ENCODE peak calls at places on chromosomes 11 and 22, in seven cellular contexts. P is SK-N-SH, B is ovary, C is transverse colon, L is sigmoid colon, U is A549, V is tibial nerve. J is an unnamed sample.

GRCh38 chr11:133901316-133901715 is 55.5 kb downstream of the IGSF9B start:
- DNase-seq in U (no peak), C (no peak), V (no peak), P (no peak), B (no peak), L (peak; percentile 3), J (no peak)

GRCh38 chr11:3984896-3985295 is 109.7 kb upstream of the RRM1 start:
- DNase-seq in B (peak; percentile 35), U (no peak), V (no peak), P (peak; percentile 27), L (no peak), C (no peak), J (no peak)

GRCh38 chr11:44246726-44247125 is 63.2 kb downstream of the ALX4 start:
- DNase-seq in B (no peak), L (no peak), V (no peak), P (no peak), C (no peak), U (no peak), J (no peak)

GRCh38 chr11:32052218-32052617 is 38.7 kb upstream of the RCN1 start:
- DNase-seq in V (peak; percentile 15), L (peak; percentile 70), P (peak; percentile 43), C (peak; percentile 46), B (peak; percentile 32), U (peak; percentile 38), J (peak; percentile 62)

GRCh38 chr22:23205330-23205729 is 25.0 kb downstream of the BCR start:
- DNase-seq in V (no peak), C (no peak), B (no peak), L (no peak), U (no peak), P (no peak), J (no peak)

GRCh38 chr22:23837911-23838685 is 708 bp downstream of the DERL3 start:
- DNase-seq in L (no peak), B (no peak), P (peak; percentile 10), U (no peak), V (no peak), C (no peak), J (no peak)

GRCh38 chr22:29520851-29521250 is 32.7 kb downstream of the THOC5 start:
- DNase-seq in C (no peak), V (no peak), P (no peak), L (no peak), U (peak; percentile 14), B (no peak), J (no peak)

GRCh38 chr22:49202226-49202625 is 625.4 kb downstream of the BRD1 start:
- DNase-seq in B (peak; percentile 1), C (no peak), L (peak; percentile 50), P (no peak), U (no peak), V (no peak), J (peak; percentile 5)

GRCh38 chr11:131522851-131523250 is 152.4 kb downstream of the NTM start:
- DNase-seq in P (no peak), V (no peak), L (no peak), B (no peak), C (no peak), U (no peak), J (no peak)

GRCh38 chr22:31821572-31821971 is 67.8 kb downstream of the DEPDC5 start:
- DNase-seq in B (no peak), C (no peak), V (no peak), L (no peak), U (no peak), P (no peak), J (no peak)

GRCh38 chr11:26297179-26297970 is 34.6 kb upstream of the ANO3 start:
- DNase-seq in P (peak; percentile 49), U (peak; percentile 77), B (no peak), C (no peak), L (no peak), V (no peak), J (no peak)

GRCh38 chr22:49136816-49137180 is 690.9 kb downstream of the BRD1 start:
- DNase-seq in B (no peak), V (no peak), U (no peak), C (no peak), L (no peak), P (no peak), J (no peak)

GRCh38 chr11:130114281-130114680 is 44.6 kb downstream of the APLP2 start:
- DNase-seq in P (no peak), V (no peak), U (no peak), B (no peak), L (no peak), C (no peak), J (no peak)

GRCh38 chr11:135075740-135076139 is 663.7 kb upstream of the B3GAT1 start:
- DNase-seq in V (peak; percentile 57), P (no peak), B (no peak), U (peak; percentile 83), L (no peak), C (peak; percentile 32), J (peak; percentile 60)

GRCh38 chr11:1226981-1227550 is 4.2 kb downstream of the MUC5B start:
- DNase-seq in L (peak; percentile 61), U (peak; percentile 40), P (peak; percentile 77), V (no peak), C (peak; percentile 8), B (no peak), J (no peak)

GRCh38 chr11:12624595-12624994 is 49.6 kb upstream of the TEAD1 start:
- DNase-seq in P (no peak), L (no peak), U (no peak), B (no peak), C (no peak), V (no peak), J (no peak)

GRCh38 chr22:46824348-46824909 is 62.0 kb downstream of the TBC1D22A start:
- DNase-seq in L (no peak), C (no peak), P (peak; percentile 8), B (no peak), V (no peak), U (no peak), J (no peak)

GRCh38 chr11:114156131-114156581 is 96.6 kb downstream of the ZBTB16 start:
- DNase-seq in P (no peak), B (no peak), V (no peak), L (peak; percentile 66), C (no peak), U (no peak), J (no peak)

GRCh38 chr22:46651316-46651715 is 31.1 kb downstream of the GRAMD4 start:
- DNase-seq in P (no peak), L (no peak), C (no peak), B (no peak), U (no peak), V (no peak), J (no peak)

DNA sequence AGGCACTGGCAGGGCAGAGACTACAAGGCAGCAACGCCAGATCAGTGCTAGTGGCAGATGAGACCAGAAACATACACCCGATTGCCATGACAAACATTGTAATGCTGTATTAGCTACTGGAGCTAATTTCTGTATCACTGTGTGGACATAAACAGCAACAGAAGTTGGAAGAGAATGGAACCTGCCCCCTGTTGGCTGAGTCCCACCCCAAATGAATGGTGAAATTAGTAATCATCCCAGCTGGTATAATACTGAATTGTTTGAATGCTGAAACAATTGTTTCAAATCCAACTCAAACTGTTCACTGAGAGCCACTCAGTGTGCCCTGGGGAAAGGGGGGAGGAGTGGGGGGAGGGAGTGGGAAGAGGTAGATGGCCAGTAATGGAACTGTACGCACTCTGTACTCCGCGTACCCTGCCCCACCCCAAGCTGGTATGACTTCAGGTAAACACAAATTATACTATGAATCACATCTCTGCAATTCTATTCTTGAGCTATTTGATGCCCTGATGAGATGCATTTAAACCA is 11.2 kb upstream of the BIRC3 start:
- DNase-seq in B (no peak), V (no peak), P (peak; percentile 33), U (peak; percentile 86), C (peak; percentile 83), L (no peak), J (peak; percentile 83)
- H3K4me3 ChIP-seq in B (no peak overlapping the region), V (no peak overlapping the region), P (no peak overlapping the region), U (peak overlapping the region; percentile 6), C (no peak overlapping the region), L (no peak overlapping the region), J (no peak overlapping the region)

DNA sequence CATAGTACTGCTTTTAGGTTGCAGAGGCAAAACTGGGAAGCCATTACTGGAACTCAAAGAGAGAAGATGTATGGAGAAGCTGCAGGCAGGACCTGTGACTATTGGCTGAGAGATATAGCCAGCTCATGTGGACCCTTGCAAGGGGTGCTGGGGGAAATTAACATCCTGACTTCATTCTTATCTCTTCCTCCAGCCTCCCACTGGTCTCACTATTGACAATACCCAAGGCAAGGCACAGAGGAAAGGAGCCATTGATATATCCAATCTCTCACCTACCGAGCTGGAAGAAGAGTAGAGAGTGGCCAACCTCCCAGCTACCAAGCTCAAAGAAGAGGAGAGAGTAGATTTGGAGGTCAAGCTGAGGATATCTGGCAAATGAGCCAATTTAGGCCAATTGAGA is 36.8 kb upstream of the ZBED5 start:
- DNase-seq in V (no peak), P (no peak), C (no peak), L (no peak), U (no peak), B (no peak), J (no peak)
- TF ChIP-seq EP300 in V (no peak), P (no peak), C (no peak), L (no peak), U (no peak), B (no peak), J (no peak)

GRCh38 chr22:20777420-20778177 is 3.7 kb downstream of the SERPIND1 start:
- DNase-seq in C (peak; percentile 16), V (no peak), B (peak; percentile 22), L (no peak), U (peak; percentile 85), P (no peak), J (no peak)

GRCh38 chr22:20776624-20777405 is 2.9 kb downstream of the SERPIND1 start:
- DNase-seq in P (no peak), V (no peak), B (no peak), L (no peak), U (no peak), C (no peak), J (no peak)

GRCh38 chr22:20774882-20775281 is 969 bp downstream of the SERPIND1 start:
- DNase-seq in C (no peak), P (no peak), B (no peak), U (no peak), V (no peak), L (no peak), J (no peak)

GRCh38 chr22:20773793-20774212 is at the start of gene SERPIND1:
- DNase-seq in L (no peak), B (no peak), P (no peak), U (no peak), C (no peak), V (no peak), J (no peak)

DNA sequence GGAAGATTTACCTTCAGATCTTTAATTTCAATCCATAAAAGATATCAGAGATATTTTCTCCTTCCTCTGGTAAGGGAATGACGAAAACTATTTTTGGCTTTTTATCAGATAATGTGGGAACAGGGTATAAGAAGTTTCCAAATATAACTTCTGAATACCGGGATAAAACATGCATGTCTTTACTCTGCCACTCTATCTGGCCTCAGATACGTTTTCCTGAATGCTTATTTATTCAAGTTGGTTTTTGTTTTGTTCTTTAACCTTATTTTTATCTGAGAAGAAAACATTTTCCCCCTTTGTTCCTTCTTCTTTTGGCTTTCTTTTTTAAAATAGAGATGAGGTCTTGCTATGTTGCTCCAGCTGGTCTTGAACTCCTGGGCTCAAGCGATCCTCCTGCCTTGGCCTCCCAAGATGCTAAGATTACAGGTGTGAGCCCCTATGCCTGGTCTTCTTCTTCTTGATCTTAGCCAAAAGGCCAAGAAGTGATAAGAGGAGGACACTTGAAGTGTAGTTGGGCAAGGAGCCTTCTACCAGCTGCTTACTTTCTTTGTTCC is 1.5 kb downstream of the SERPIND1 start:
- DNase-seq in C (no peak), U (no peak), L (no peak), B (no peak), V (no peak), P (no peak), J (no peak)
- H3K4me3 ChIP-seq in C (no peak overlapping the region), U (no peak overlapping the region), L (no peak overlapping the region), B (no peak overlapping the region), V (no peak overlapping the region), P (no peak overlapping the region), J (no peak overlapping the region)

GRCh38 chr11:45374632-45375031 is 88.5 kb upstream of the SYT13 start:
- DNase-seq in C (no peak), B (no peak), V (no peak), U (no peak), L (no peak), P (no peak), J (no peak)
- TF ChIP-seq EP300 in C (no peak), B (no peak), V (no peak), U (no peak), L (no peak), P (no peak), J (no peak)